ENCODE peak calls at places on chromosome 3, in five cellular contexts. H is aorta; D is naive thymus-derived CD4-positive, alpha-beta T cell; W is neural progenitor cell; Q is psoas muscle. L is an unnamed sample.

GRCh38 chr3:16663852-16664712 is 58.9 kb upstream of the DAZL start:
- DNase-seq in W (peak; percentile 17), H (no peak), Q (no peak), D (no peak), L (no peak)

GRCh38 chr3:141373768-141374526 is 5.6 kb downstream of the ZBTB38 start:
- DNase-seq in D (no peak), H (no peak), Q (no peak), W (no peak), L (no peak)

GRCh38 chr3:57717491-57717890 is 24.6 kb upstream of the DENND6A start:
- DNase-seq in D (no peak), Q (no peak), H (no peak), W (no peak), L (no peak)

GRCh38 chr3:50674349-50675178 is at the start of gene DOCK3:
- DNase-seq in Q (peak; percentile 69), W (peak; percentile 93), D (peak; percentile 68), H (peak; percentile 85), L (peak; percentile 33)

GRCh38 chr3:127680146-127680661 is 7.5 kb downstream of the ABTB1 start:
- DNase-seq in D (no peak), W (no peak), H (peak; percentile 66), Q (no peak), L (no peak)

GRCh38 chr3:66693461-66693912 is 192.7 kb upstream of the LRIG1 start:
- DNase-seq in H (no peak), W (no peak), Q (peak; percentile 34), D (no peak), L (no peak)

GRCh38 chr3:61669676-61670299 is 108.4 kb downstream of the PTPRG start:
- DNase-seq in H (no peak), Q (no peak), W (no peak), D (no peak), L (peak; percentile 16)

GRCh38 chr3:101638262-101638745 is 38.6 kb downstream of the ZBTB11 start:
- DNase-seq in H (no peak), D (no peak), Q (no peak), W (peak; percentile 45), L (peak; percentile 17)

GRCh38 chr3:153070153-153070868 is 91.7 kb upstream of the RAP2B start:
- DNase-seq in H (no peak), D (no peak), W (no peak), Q (no peak), L (no peak)

GRCh38 chr3:162441716-162442115 is 945.1 kb downstream of the OTOL1 start:
- DNase-seq in H (no peak), D (no peak), Q (no peak), W (no peak), L (no peak)

GRCh38 chr3:6168242-6168641 is 692.7 kb upstream of the GRM7 start:
- DNase-seq in Q (no peak), W (no peak), D (no peak), H (no peak), L (no peak)

GRCh38 chr3:15056676-15057404 is 8.3 kb downstream of the MRPS25 start:
- DNase-seq in W (no peak), D (no peak), Q (no peak), H (no peak), L (no peak)

GRCh38 chr3:12449889-12450682 is 34.2 kb upstream of the TSEN2 start:
- DNase-seq in H (peak; percentile 17), D (no peak), Q (no peak), W (no peak), L (no peak)

GRCh38 chr3:67981077-67981476 is 326.7 kb upstream of the SUCLG2 start:
- DNase-seq in Q (no peak), D (no peak), W (no peak), H (no peak), L (no peak)

GRCh38 chr3:194761384-194761783 is 75.7 kb downstream of the FAM43A start:
- DNase-seq in Q (no peak), D (no peak), W (no peak), H (no peak), L (no peak)

GRCh38 chr3:13110678-13111116 is 37.5 kb upstream of the IQSEC1 start:
- DNase-seq in Q (no peak), W (peak; percentile 60), D (peak; percentile 18), H (peak; percentile 33), L (peak; percentile 33)

GRCh38 chr3:116394365-116394764 is 50.9 kb downstream of the LSAMP start:
- DNase-seq in H (no peak), W (no peak), D (no peak), Q (no peak), L (no peak)

GRCh38 chr3:187211532-187212274 is 14.4 kb downstream of the RTP1 start:
- DNase-seq in H (no peak), D (no peak), Q (no peak), W (no peak), L (no peak)

GRCh38 chr3:162769559-162769958 is 1273.0 kb downstream of the OTOL1 start:
- DNase-seq in H (no peak), Q (no peak), W (no peak), D (no peak), L (no peak)

GRCh38 chr3:194030372-194030771 is 105.6 kb upstream of the HES1 start:
- DNase-seq in Q (no peak), H (no peak), W (no peak), D (no peak), L (no peak)

GRCh38 chr3:134029256-134029733 is 430 bp downstream of the SLCO2A1 start:
- DNase-seq in W (no peak), H (no peak), Q (no peak), D (no peak), L (no peak)

GRCh38 chr3:71305246-71306206 is 278.0 kb downstream of the FOXP1 start:
- DNase-seq in W (peak; percentile 74), Q (peak; percentile 20), H (no peak), D (peak; percentile 43), L (no peak)

DNA sequence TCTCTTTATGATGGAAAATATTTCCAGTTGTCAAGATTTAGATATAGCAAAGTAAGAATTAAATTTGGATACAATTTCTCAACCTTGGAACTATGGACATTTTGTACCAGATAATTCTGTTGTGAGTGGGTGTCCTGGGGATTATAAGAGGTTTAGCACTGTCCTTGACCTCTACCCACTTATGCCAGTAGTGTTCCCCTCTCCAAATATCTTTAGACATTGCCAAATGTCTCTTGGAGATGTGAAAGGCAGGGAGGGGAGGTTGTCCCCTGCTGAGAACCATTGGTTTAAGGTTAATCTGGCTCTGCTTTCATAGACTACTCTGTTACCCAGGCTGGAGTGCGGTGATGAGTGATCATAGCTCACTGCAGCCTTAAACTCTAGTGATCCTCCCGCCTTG is at the start of gene EBLN2:
- DNase-seq in W (no peak), D (no peak), H (no peak), Q (no peak), L (no peak)
- H3K27ac ChIP-seq in W (no peak within 1 kb of the TSS), D (no peak within 1 kb of the TSS), H (no peak within 1 kb of the TSS), Q (no peak within 1 kb of the TSS), L (no peak within 1 kb of the TSS)

GRCh38 chr3:159830523-159831151 is 158.0 kb upstream of the IL12A start:
- DNase-seq in W (no peak), H (no peak), Q (no peak), D (no peak), L (no peak)

GRCh38 chr3:159825216-159825854 is 163.3 kb upstream of the IL12A start:
- DNase-seq in Q (no peak), D (no peak), W (no peak), H (no peak), L (no peak)

GRCh38 chr3:159831466-159831865 is 157.2 kb upstream of the IL12A start:
- DNase-seq in H (no peak), D (no peak), W (no peak), Q (no peak), L (no peak)

GRCh38 chr3:159829056-159829995 is 159.3 kb upstream of the IL12A start:
- DNase-seq in W (no peak), Q (peak; percentile 44), D (no peak), H (no peak), L (no peak)

DNA sequence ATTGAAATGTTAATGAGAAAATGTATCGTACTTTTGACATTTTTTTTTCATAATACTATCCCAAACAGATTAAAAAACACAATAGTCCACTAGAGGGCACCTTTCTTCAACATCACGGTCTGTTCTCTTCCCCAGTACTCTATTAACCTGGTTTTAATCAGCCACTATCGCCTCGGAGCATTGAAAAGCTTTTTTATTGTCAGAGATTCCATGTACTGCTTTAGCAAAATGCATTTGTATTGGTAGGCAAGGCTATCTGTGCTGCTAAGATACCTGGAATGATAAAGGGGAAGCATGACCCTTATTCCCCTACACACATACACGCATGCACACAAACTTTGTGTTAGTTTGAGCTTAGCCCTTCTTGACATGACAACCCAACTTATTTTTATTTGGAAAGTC is 160.1 kb upstream of the IL12A start:
- DNase-seq in W (peak; percentile 58), Q (no peak), H (no peak), D (no peak), L (peak; percentile 25)
- H3K27ac ChIP-seq in W (no peak overlapping the region), Q (peak overlapping the region; percentile 78), H (no peak overlapping the region), D (no peak overlapping the region), L (no peak overlapping the region)

GRCh38 chr3:30941342-30941741 is 46.9 kb upstream of the GADL1 start:
- DNase-seq in Q (no peak), W (no peak), H (no peak), D (no peak), L (no peak)

GRCh38 chr3:30948436-30948835 is 54.0 kb upstream of the GADL1 start:
- DNase-seq in Q (no peak), W (no peak), D (no peak), H (no peak), L (no peak)

GRCh38 chr3:30944124-30944523 is 49.7 kb upstream of the GADL1 start:
- DNase-seq in Q (no peak), D (no peak), H (no peak), W (no peak), L (no peak)

GRCh38 chr3:30943206-30943605 is 48.7 kb upstream of the GADL1 start:
- DNase-seq in Q (no peak), D (no peak), W (no peak), H (no peak), L (no peak)

GRCh38 chr3:30945291-30945690 is 50.8 kb upstream of the GADL1 start:
- DNase-seq in H (no peak), Q (no peak), W (no peak), D (no peak), L (no peak)
- H3K27ac ChIP-seq in H (no peak overlapping the region), Q (no peak overlapping the region), W (no peak overlapping the region), D (no peak overlapping the region), L (no peak overlapping the region)

GRCh38 chr3:190568036-190568435 is 54.2 kb downstream of the IL1RAP start:
- DNase-seq in Q (no peak), W (no peak), H (no peak), D (no peak), L (no peak)
- H3K27ac ChIP-seq in Q (no peak overlapping the region), W (no peak overlapping the region), H (no peak overlapping the region), D (no peak overlapping the region), L (no peak overlapping the region)

DNA sequence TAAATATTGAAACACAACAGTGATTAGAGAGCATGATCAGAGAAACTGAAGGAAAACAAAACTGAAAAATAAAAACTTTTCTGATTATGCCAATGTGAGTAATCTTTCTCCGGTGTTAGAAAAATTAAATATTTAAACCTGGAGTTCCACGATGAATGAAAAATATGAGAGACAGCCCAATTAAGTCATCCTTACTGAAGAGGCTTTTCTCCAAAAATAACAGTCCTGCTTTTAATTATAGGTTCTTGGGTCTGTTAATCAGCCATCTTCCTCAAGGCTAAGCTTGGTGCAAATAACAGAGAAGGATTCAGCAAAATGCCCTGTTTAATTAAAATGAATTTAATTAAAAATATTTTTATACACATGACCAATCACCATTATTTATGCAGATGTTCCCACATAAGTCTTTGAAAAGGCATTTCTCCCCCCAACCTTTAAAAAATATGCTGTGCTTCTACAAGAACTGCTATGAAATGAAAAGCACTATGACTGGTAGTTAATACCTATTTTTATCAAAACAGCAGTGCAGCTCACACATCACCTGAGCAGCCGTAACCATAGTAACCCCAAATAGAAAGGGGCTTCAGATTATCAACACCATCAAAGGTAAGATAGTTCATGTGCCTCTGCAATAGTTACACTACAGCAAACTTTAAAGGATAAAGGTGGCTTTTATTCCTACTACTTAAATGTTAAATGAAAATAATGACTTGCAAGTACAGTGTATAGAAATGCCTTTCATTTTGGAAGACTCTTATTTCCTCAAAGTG is 175.7 kb downstream of the SLC9A9 start:
- DNase-seq in H (no peak), Q (no peak), D (no peak), W (no peak), L (no peak)
- H3K27ac ChIP-seq in H (no peak overlapping the region), Q (no peak overlapping the region), D (no peak overlapping the region), W (no peak overlapping the region), L (no peak overlapping the region)